ENCODE peak calls at places on chromosomes 13 and 19, in ten cellular contexts. X is thoracic aorta, Y is H9, G is suprapubic skin, I is pancreas, M is tibial artery, D is fibroblast of mammary gland, T is BJ, J is AG04450, E is heart left ventricle. K is an unnamed sample.

GRCh38 chr13:73059460-73060250 is 850 bp downstream of the KLF5 start:
- DNase-seq in X (no peak), Y (peak; percentile 72), G (no peak), I (peak; percentile 86), M (peak; percentile 75), D (no peak), T (no peak), J (no peak), E (peak; percentile 65), K (peak; percentile 79)

GRCh38 chr13:24452044-24452443 is 60.5 kb downstream of the PARP4 start:
- DNase-seq in X (no peak), Y (no peak), G (no peak), I (no peak), M (no peak), D (no peak), T (no peak), J (no peak), E (no peak), K (no peak)

GRCh38 chr19:11324079-11324661 is 15.3 kb downstream of the RAB3D start:
- DNase-seq in X (peak; percentile 33), Y (no peak), G (peak; percentile 90), I (peak; percentile 61), M (peak; percentile 88), D (peak; percentile 94), T (peak; percentile 92), J (peak; percentile 65), E (peak; percentile 84), K (peak; percentile 71)

GRCh38 chr19:5011476-5012238 is 42.7 kb downstream of the KDM4B start:
- DNase-seq in X (no peak), Y (no peak), G (no peak), I (no peak), M (no peak), D (no peak), T (no peak), J (no peak), E (no peak), K (no peak)

GRCh38 chr19:33365676-33366075 is 7.8 kb upstream of the CEBPG start:
- DNase-seq in X (no peak), Y (no peak), G (no peak), I (no peak), M (no peak), D (no peak), T (no peak), J (no peak), E (no peak), K (no peak)

GRCh38 chr19:43594710-43595604 is 977 bp downstream of the IRGQ start:
- DNase-seq in X (no peak), Y (peak; percentile 84), G (no peak), I (peak; percentile 64), M (no peak), D (peak; percentile 65), T (no peak), J (no peak), E (peak; percentile 63), K (peak; percentile 81)

GRCh38 chr19:9362905-9363304 is at the start of gene ZNF177:
- DNase-seq in X (no peak), Y (no peak), G (no peak), I (no peak), M (no peak), D (no peak), T (no peak), J (no peak), E (no peak), K (no peak)

GRCh38 chr13:27300941-27301586 is 30.4 kb downstream of the RASL11A start:
- DNase-seq in X (no peak), Y (no peak), G (peak; percentile 23), I (no peak), M (no peak), D (no peak), T (no peak), J (no peak), E (no peak), K (no peak)

GRCh38 chr19:51002542-51003311 is 1.3 kb upstream of the KLK8 start:
- DNase-seq in X (no peak), Y (peak; percentile 100), G (no peak), I (no peak), M (no peak), D (peak; percentile 47), T (no peak), J (no peak), E (no peak), K (peak; percentile 57)

GRCh38 chr13:59747529-59747928 is 416.2 kb downstream of the DIAPH3 start:
- DNase-seq in X (no peak), Y (no peak), G (no peak), I (no peak), M (no peak), D (no peak), T (no peak), J (no peak), E (no peak), K (peak; percentile 7)

GRCh38 chr19:22945560-22945959 is 57.4 kb downstream of the ZNF728 start:
- DNase-seq in X (no peak), Y (no peak), G (no peak), I (no peak), M (no peak), D (peak; percentile 44), T (no peak), J (no peak), E (no peak), K (no peak)

GRCh38 chr19:6685962-6686627 is 16.1 kb upstream of the TNFSF14 start:
- DNase-seq in X (no peak), Y (no peak), G (no peak), I (no peak), M (no peak), D (no peak), T (no peak), J (no peak), E (no peak), K (no peak)

GRCh38 chr19:8373867-8374813 is 10.2 kb downstream of the ANGPTL4 start:
- DNase-seq in X (no peak), Y (no peak), G (peak; percentile 86), I (peak; percentile 84), M (no peak), D (no peak), T (no peak), J (no peak), E (peak; percentile 28), K (peak; percentile 16)

GRCh38 chr19:40932008-40932959 is 50.3 kb upstream of the CYP2A7 start:
- DNase-seq in X (no peak), Y (no peak), G (no peak), I (no peak), M (no peak), D (no peak), T (no peak), J (no peak), E (no peak), K (no peak)

GRCh38 chr19:46081928-46082727 is 41.3 kb upstream of the IGFL4 start:
- DNase-seq in X (no peak), Y (peak; percentile 39), G (no peak), I (peak; percentile 22), M (no peak), D (peak; percentile 72), T (no peak), J (no peak), E (no peak), K (peak; percentile 63)

GRCh38 chr13:101869553-101869952 is 417.1 kb downstream of the ITGBL1 start:
- DNase-seq in X (no peak), Y (no peak), G (no peak), I (no peak), M (no peak), D (peak; percentile 6), T (peak; percentile 5), J (no peak), E (no peak), K (no peak)

DNA sequence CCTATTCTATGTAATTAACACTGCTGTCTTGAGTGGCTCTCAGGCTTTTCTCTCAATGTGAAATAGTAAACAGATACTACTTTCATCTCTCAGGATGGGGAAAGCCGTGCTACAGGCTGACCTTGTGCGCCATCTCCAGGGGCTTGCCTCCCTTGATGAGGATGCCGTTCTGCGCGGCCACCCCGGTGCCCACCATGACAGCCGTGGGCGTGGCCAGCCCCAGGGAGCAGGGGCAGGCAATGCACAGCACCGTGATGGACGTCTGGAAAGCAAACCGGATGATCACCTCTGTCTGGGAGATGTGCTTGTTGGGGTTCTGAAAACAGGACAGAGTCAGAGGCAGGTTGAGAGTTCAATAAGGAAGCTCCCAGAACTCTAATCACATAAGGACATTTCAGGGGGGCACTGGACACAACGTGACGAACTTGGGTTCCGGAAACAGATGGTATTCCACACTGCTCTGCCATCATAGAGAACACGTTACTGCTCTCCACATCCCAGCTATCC is 65.0 kb downstream of the ATP7B start:
- DNase-seq in X (no peak), Y (no peak), G (no peak), I (no peak), M (no peak), D (no peak), T (no peak), J (no peak), E (no peak), K (no peak)
- TF ChIP-seq CTCF in X (no peak), Y (no peak), G (no peak), I (no peak), M (no peak), D (no peak), T (no peak), J (no peak), E (no peak), K (no peak)

GRCh38 chr19:2180881-2181617 is 17.3 kb downstream of the DOT1L start:
- DNase-seq in X (no peak), Y (peak; percentile 24), G (no peak), I (no peak), M (no peak), D (no peak), T (no peak), J (no peak), E (no peak), K (no peak)
- TF ChIP-seq CTCF in X (no peak), Y (no peak), G (no peak), I (no peak), M (no peak), D (no peak), T (no peak), J (no peak), E (no peak), K (no peak)

DNA sequence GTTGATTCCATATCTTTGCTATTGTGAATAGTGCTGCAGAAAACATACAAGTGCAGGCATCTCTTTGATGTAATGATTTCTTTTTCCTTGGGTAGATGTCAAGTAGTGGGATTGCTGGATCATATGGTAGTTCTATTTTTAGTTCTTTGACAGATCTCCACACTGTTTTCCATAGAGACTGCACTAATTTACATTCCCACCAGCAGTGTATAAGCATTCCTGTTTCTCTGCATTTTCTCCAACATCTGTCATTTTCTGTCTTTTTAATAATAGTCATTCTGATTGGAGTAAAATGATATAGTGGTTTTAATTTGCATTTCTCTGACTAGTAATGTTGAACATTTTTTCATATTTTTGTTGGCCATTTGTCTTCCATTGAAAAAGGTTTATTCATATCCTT is 116.7 kb downstream of the LMO7 start:
- DNase-seq in X (no peak), Y (no peak), G (no peak), I (no peak), M (no peak), D (no peak), T (no peak), J (no peak), E (no peak), K (no peak)
- TF ChIP-seq CTCF in X (no peak), Y (no peak), G (no peak), I (no peak), M (no peak), D (no peak), T (no peak), J (no peak), E (no peak), K (no peak)

DNA sequence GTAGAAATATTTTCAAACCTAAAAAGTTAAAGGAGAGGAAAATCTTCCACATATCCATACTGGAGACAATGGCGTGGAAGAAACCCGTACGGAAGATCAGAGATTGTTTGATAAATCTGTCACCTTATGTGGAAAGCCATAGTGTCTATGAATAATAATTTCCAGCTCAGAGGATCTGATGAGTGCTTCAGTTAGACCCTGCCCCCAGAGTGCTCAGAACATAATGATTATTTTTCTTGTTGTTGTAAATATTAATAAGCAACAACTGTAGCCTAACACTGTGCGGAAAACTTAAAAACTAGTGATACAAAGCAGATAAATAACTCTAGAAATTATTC is 125.8 kb downstream of the FOXO1 start:
- DNase-seq in X (no peak), Y (no peak), G (no peak), I (no peak), M (no peak), D (no peak), T (no peak), J (no peak), E (no peak), K (no peak)
- TF ChIP-seq CTCF in X (no peak), Y (no peak), G (no peak), I (no peak), M (no peak), D (no peak), T (no peak), J (no peak), E (no peak), K (no peak)